ENCODE peak calls at places on chromosomes 12 and 14, in six cellular contexts. One of them, this sample, is unnamed.

GRCh38 chr12:119308743-119309456 is 25.6 kb upstream of the CCDC60 start:
- DNase-seq in progenitor cell of endocrine pancreas: no peak
- DNase-seq in adipocyte: no peak
- DNase-seq in posterior cingulate gyrus: no peak
- DNase-seq in effector CD8-positive, alpha-beta T cell: no peak
- DNase-seq in uterus: no peak
- DNase-seq in this sample: peak; percentile 63

GRCh38 chr14:76205708-76206107 is 54.0 kb downstream of the GPATCH2L start:
- DNase-seq in progenitor cell of endocrine pancreas: no peak
- DNase-seq in posterior cingulate gyrus: peak; percentile 39
- DNase-seq in adipocyte: no peak
- DNase-seq in uterus: no peak
- DNase-seq in effector CD8-positive, alpha-beta T cell: no peak
- DNase-seq in this sample: no peak

GRCh38 chr14:61615743-61616523 is 79.4 kb upstream of the HIF1A start:
- DNase-seq in effector CD8-positive, alpha-beta T cell: no peak
- DNase-seq in posterior cingulate gyrus: no peak
- DNase-seq in uterus: no peak
- DNase-seq in adipocyte: peak; percentile 61
- DNase-seq in progenitor cell of endocrine pancreas: no peak
- DNase-seq in this sample: no peak

GRCh38 chr12:86249856-86250255 is 6.3 kb downstream of the MGAT4C start:
- DNase-seq in adipocyte: peak; percentile 59
- DNase-seq in posterior cingulate gyrus: no peak
- DNase-seq in progenitor cell of endocrine pancreas: no peak
- DNase-seq in uterus: no peak
- DNase-seq in effector CD8-positive, alpha-beta T cell: no peak
- DNase-seq in this sample: no peak

GRCh38 chr14:87196436-87196835 is 796.5 kb downstream of the GALC start:
- DNase-seq in progenitor cell of endocrine pancreas: no peak
- DNase-seq in adipocyte: no peak
- DNase-seq in effector CD8-positive, alpha-beta T cell: no peak
- DNase-seq in uterus: no peak
- DNase-seq in posterior cingulate gyrus: no peak
- DNase-seq in this sample: no peak

GRCh38 chr12:57152408-57153038 is 5.1 kb upstream of the LRP1-AS start:
- DNase-seq in uterus: peak; percentile 75
- DNase-seq in adipocyte: peak; percentile 61
- DNase-seq in progenitor cell of endocrine pancreas: no peak
- DNase-seq in posterior cingulate gyrus: no peak
- DNase-seq in effector CD8-positive, alpha-beta T cell: no peak
- DNase-seq in this sample: no peak

GRCh38 chr14:103002578-103003350 is 54.6 kb downstream of the CDC42BPB start:
- DNase-seq in effector CD8-positive, alpha-beta T cell: no peak
- DNase-seq in adipocyte: no peak
- DNase-seq in uterus: no peak
- DNase-seq in progenitor cell of endocrine pancreas: no peak
- DNase-seq in posterior cingulate gyrus: peak; percentile 66
- DNase-seq in this sample: no peak

GRCh38 chr12:39743655-39744054 is 124.1 kb upstream of the ABCD2 start:
- DNase-seq in posterior cingulate gyrus: no peak
- DNase-seq in progenitor cell of endocrine pancreas: no peak
- DNase-seq in uterus: no peak
- DNase-seq in effector CD8-positive, alpha-beta T cell: no peak
- DNase-seq in adipocyte: no peak
- DNase-seq in this sample: no peak

GRCh38 chr14:22780105-22780679 is 13.7 kb downstream of the OXA1L start:
- DNase-seq in progenitor cell of endocrine pancreas: no peak
- DNase-seq in posterior cingulate gyrus: no peak
- DNase-seq in adipocyte: peak; percentile 13
- DNase-seq in effector CD8-positive, alpha-beta T cell: no peak
- DNase-seq in uterus: no peak
- DNase-seq in this sample: no peak